ENCODE peak calls at places on chromosomes 3 and 15, in eight cellular contexts. E is tibial nerve, P is neural crest cell, U is upper lobe of right lung, Y is cardiac fibroblast, A is PC-3, Q is foreskin fibroblast, G is RWPE1. L is an unnamed sample.

GRCh38 chr3:180184806-180185205 is 148.1 kb upstream of the PEX5L start:
- DNase-seq in P (no peak), A (no peak), E (no peak), U (no peak), Y (no peak), G (no peak), Q (no peak), L (no peak)

GRCh38 chr3:126421573-126422119 is 26.9 kb downstream of the CFAP100 start:
- DNase-seq in Q (no peak), E (no peak), G (no peak), U (no peak), Y (no peak), P (no peak), A (no peak), L (no peak)

GRCh38 chr15:70826634-70827033 is 27.3 kb downstream of the LARP6 start:
- DNase-seq in Q (peak), G (peak), U (no peak), P (no peak), A (peak), Y (peak), E (peak), L (no peak)

GRCh38 chr3:48695113-48695753 is 9.5 kb upstream of the NCKIPSD start:
- DNase-seq in Y (peak), E (peak), G (peak), A (no peak), P (no peak), U (peak), Q (peak), L (no peak)

GRCh38 chr3:172261053-172261452 is 187.2 kb downstream of the GHSR start:
- DNase-seq in Q (no peak), A (no peak), P (no peak), U (no peak), Y (no peak), G (no peak), E (no peak), L (no peak)

GRCh38 chr3:89278305-89278704 is 170.9 kb downstream of the EPHA3 start:
- DNase-seq in E (no peak), G (no peak), Q (no peak), Y (no peak), P (no peak), A (no peak), U (no peak), L (no peak)

GRCh38 chr3:72997421-72997961 is 880 bp downstream of the PPP4R2 start:
- DNase-seq in Q (peak), E (no peak), A (peak), Y (peak), P (peak), U (no peak), G (peak), L (no peak)

GRCh38 chr3:39814007-39814406 is 4.6 kb downstream of the MYRIP start:
- DNase-seq in A (no peak), U (no peak), Y (peak), G (no peak), Q (peak), P (no peak), E (no peak), L (no peak)

GRCh38 chr15:52103217-52104207 is 9.1 kb downstream of the BCL2L10 start:
- DNase-seq in A (peak), G (peak), Y (peak), Q (peak), P (no peak), E (no peak), U (no peak), L (peak)

GRCh38 chr3:64878372-64878771 is 190.6 kb upstream of the ADAMTS9 start:
- DNase-seq in Y (peak), A (peak), G (no peak), Q (no peak), E (no peak), P (no peak), U (no peak), L (no peak)

GRCh38 chr3:37813403-37813802 is 48.3 kb upstream of the CTDSPL start:
- DNase-seq in A (no peak), P (no peak), Y (no peak), E (no peak), G (no peak), Q (no peak), U (no peak), L (no peak)

GRCh38 chr3:69541059-69541471 is 155.2 kb upstream of the FRMD4B start:
- DNase-seq in G (peak), Q (no peak), A (no peak), E (no peak), U (no peak), Y (no peak), P (peak), L (no peak)

GRCh38 chr3:11478167-11478566 is 165.5 kb downstream of the VGLL4 start:
- DNase-seq in A (no peak), E (no peak), Y (no peak), Q (no peak), P (no peak), G (no peak), U (no peak), L (no peak)

GRCh38 chr15:71219101-71219500 is 103.8 kb downstream of the THSD4 start:
- DNase-seq in P (no peak), A (no peak), Q (no peak), Y (no peak), E (no peak), G (no peak), U (no peak), L (no peak)

GRCh38 chr15:63041982-63042878 is at the start of gene TPM1:
- DNase-seq in P (peak), G (peak), Q (peak), E (peak), U (peak), Y (peak), A (peak), L (no peak)

GRCh38 chr3:111737712-111738097 is 121.4 kb upstream of the PHLDB2 start:
- DNase-seq in P (no peak), U (no peak), G (no peak), Y (peak), A (peak), E (peak), Q (peak), L (no peak)

GRCh38 chr15:91965501-91966180 is 112.1 kb downstream of the SLCO3A1 start:
- DNase-seq in G (peak), Y (peak), E (no peak), A (peak), P (no peak), U (no peak), Q (peak), L (no peak)

GRCh38 chr15:50148362-50148963 is 29.4 kb upstream of the ATP8B4 start:
- DNase-seq in P (peak), G (peak), A (peak), E (no peak), Q (peak), Y (peak), U (no peak), L (no peak)

GRCh38 chr15:60328852-60329443 is 68.8 kb downstream of the ANXA2 start:
- DNase-seq in Q (no peak), A (peak), G (no peak), Y (peak), U (no peak), E (no peak), P (peak), L (no peak)

GRCh38 chr3:38139652-38140051 is 1.2 kb downstream of the MYD88 start:
- DNase-seq in A (no peak), E (no peak), Q (no peak), G (no peak), U (peak), P (no peak), Y (no peak), L (peak)

GRCh38 chr3:42505849-42506410 is 3.5 kb downstream of the VIPR1 start:
- DNase-seq in U (peak), Y (no peak), G (no peak), A (no peak), E (no peak), P (no peak), Q (no peak), L (no peak)

GRCh38 chr3:127800508-127800907 is 21.8 kb downstream of the MGLL start:
- DNase-seq in U (no peak), P (no peak), Q (peak), E (no peak), G (no peak), A (no peak), Y (no peak), L (no peak)

GRCh38 chr3:58707390-58707930 is 40.9 kb upstream of the FAM3D start:
- DNase-seq in G (no peak), Y (no peak), E (no peak), P (no peak), A (no peak), U (no peak), Q (no peak), L (no peak)

GRCh38 chr3:58711871-58712270 is 45.3 kb upstream of the FAM3D start:
- DNase-seq in Q (no peak), Y (no peak), G (no peak), P (no peak), A (no peak), U (no peak), E (no peak), L (no peak)

GRCh38 chr3:58706395-58706794 is 39.8 kb upstream of the FAM3D start:
- DNase-seq in P (no peak), A (no peak), Q (no peak), Y (no peak), G (no peak), U (no peak), E (no peak), L (no peak)

GRCh38 chr3:58704745-58705144 is 38.2 kb upstream of the FAM3D start:
- DNase-seq in G (no peak), U (no peak), E (no peak), A (no peak), Y (no peak), P (no peak), Q (no peak), L (no peak)

GRCh38 chr3:58708116-58708791 is 41.7 kb upstream of the FAM3D start:
- DNase-seq in G (no peak), Y (no peak), Q (no peak), A (no peak), P (no peak), U (no peak), E (no peak), L (no peak)
- TF ChIP-seq CTCF in G (no peak), Y (no peak), Q (no peak), A (no peak), P (no peak), U (no peak), E (no peak), L (no peak)

DNA sequence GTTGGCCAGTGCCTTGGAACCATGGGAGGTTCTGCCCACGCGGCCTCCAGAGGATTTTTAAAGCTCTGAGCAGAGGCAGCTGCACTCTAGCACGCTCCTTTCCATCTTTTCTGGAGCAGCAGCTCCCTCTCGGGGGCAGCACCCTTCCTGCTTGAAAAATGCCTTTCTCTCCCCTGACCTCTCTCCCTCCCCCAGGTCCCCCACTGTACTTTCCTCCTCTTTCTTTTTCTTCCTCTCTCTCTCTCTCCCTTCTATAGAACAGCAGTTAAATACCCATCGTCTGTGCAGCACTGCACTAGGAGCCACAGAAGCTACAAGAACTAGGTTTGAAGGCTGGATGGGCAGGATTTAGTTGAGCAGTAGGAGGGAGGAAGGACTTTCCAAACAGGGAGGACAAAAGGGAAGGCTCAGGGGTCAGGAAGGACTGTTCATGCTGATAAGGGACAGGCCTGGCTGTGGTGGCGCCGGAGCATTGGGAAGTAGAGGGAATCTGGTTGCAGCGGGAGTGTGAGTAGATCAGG is 4.4 kb downstream of the ALPK3 start:
- DNase-seq in E (no peak), A (no peak), G (no peak), P (no peak), U (peak), Q (no peak), Y (peak), L (no peak)
- TF ChIP-seq CTCF in E (no peak), A (no peak), G (no peak), P (no peak), U (peak), Q (no peak), Y (peak), L (no peak)

DNA sequence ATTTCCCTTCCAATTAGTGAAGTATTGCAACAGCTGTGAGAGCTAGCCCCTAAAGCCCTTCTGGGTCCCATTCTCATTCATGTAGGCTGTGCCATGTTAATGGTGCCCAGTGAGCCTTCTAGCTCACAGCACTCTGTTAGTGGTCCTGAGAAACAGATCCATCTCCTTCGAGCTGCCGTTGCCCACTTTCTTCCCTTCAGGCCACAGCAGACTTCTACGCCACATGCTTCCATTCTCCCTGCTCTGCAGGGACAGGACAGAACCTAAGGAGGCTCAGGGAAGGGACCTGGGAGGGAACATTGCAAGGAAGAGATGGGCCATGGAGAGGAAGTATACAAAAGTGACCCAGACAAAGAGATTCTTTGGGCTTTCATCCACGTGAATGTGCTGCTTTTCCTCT is 11.7 kb upstream of the STARD5 start:
- DNase-seq in A (no peak), Q (no peak), G (no peak), E (no peak), Y (no peak), P (no peak), U (no peak), L (no peak)
- TF ChIP-seq CTCF in A (no peak), Q (no peak), G (no peak), E (no peak), Y (no peak), P (no peak), U (no peak), L (no peak)

GRCh38 chr3:139555249-139555648 is 15.7 kb upstream of the RBP1 start:
- DNase-seq in Q (no peak), U (no peak), A (peak), P (no peak), Y (peak), G (no peak), E (no peak), L (no peak)

GRCh38 chr3:139548801-139549200 is 9.3 kb upstream of the RBP1 start:
- DNase-seq in U (no peak), G (no peak), Q (no peak), P (no peak), A (no peak), E (no peak), Y (no peak), L (no peak)

GRCh38 chr3:139557041-139557440 is 17.5 kb upstream of the RBP1 start:
- DNase-seq in U (no peak), E (no peak), Q (no peak), A (no peak), P (no peak), G (no peak), Y (no peak), L (no peak)

GRCh38 chr3:139554628-139555027 is 15.1 kb upstream of the RBP1 start:
- DNase-seq in E (no peak), A (no peak), U (no peak), P (no peak), Q (no peak), Y (no peak), G (no peak), L (no peak)

GRCh38 chr3:139552632-139553335 is 13.2 kb upstream of the RBP1 start:
- DNase-seq in E (no peak), Q (no peak), Y (no peak), G (no peak), A (no peak), U (no peak), P (no peak), L (no peak)
- TF ChIP-seq CTCF in E (no peak), Q (no peak), Y (no peak), G (no peak), A (no peak), U (no peak), P (no peak), L (no peak)

DNA sequence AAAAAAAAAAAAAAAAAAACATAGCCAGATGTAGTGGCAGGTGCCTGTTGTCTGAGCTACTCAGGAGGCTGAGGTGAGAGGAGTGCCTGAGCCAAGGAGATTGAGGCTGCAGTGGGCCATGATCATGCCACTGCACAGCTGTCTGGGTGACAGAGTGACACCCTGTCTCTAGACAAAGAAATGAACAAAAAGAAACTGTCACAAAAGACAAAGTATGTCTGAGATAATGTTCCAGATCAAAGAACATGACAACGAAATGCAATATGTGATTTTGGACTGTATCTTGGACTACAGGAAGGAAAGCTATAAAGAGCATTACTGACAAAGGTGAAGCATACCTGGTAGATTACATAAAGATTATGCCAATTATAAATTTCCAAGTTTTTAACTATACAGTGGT is 862.8 kb downstream of the ROBO2 start:
- DNase-seq in Y (no peak), G (no peak), Q (no peak), A (no peak), E (no peak), P (no peak), U (no peak), L (no peak)
- TF ChIP-seq CTCF in Y (no peak), G (no peak), Q (no peak), A (no peak), E (no peak), P (no peak), U (no peak), L (no peak)

GRCh38 chr3:56042326-56042951 is 425.8 kb downstream of the ERC2 start:
- DNase-seq in G (peak), Y (peak), Q (peak), U (no peak), P (no peak), E (no peak), A (peak), L (no peak)
- TF ChIP-seq CTCF in G (peak), Y (peak), Q (peak), U (peak), P (peak), E (peak), A (peak), L (no peak)

GRCh38 chr15:83784975-83785374 is 131.1 kb downstream of the ADAMTSL3 start:
- DNase-seq in G (peak), Y (no peak), U (no peak), Q (peak), E (no peak), P (no peak), A (peak), L (no peak)
- TF ChIP-seq CTCF in G (no peak), Y (no peak), U (no peak), Q (no peak), E (no peak), P (no peak), A (no peak), L (no peak)

DNA sequence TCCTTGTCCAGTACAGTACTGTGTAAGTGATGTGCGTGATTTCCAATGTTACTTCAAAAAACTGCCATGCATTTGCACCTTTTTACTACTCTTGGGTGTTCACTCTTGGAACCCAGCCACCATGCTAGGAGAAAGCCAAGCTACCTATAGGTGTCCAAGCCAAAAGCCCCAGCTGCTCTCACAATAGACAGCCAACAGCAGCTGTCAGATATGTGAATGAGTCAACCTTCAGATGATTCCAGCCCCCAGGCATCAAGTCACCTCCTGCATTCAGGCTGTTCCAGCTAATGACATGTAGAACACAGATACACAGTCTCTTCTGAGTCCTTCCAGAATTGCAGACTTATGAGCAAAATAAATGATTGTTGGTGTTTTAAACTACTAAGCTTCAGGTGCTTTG is 417.7 kb upstream of the TGFBR2 start:
- DNase-seq in E (no peak), P (no peak), U (no peak), G (peak), A (peak), Q (no peak), Y (no peak), L (no peak)
- TF ChIP-seq CTCF in E (no peak), P (no peak), U (no peak), G (no peak), A (no peak), Q (no peak), Y (no peak), L (no peak)

DNA sequence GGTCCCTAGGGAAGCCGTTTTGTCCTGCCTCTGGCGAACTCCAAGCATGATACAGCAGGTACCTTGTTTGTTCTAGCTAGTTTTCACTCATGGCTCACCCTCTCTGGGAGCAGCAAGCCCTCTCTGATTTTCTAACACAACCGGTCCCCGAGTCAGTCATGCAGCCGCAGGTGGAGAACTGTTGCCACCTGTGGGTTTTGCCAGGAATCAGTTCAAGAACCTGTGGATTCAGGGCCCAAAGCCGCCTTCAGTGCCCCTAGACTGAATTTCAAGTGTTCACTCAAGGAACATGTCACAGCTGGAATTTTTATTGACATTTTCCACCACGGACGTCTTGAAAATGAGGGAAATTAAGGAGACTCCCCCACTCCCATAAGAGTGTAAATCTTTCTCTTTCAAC is 13.3 kb upstream of the LRRK1 start:
- DNase-seq in A (peak), G (no peak), P (no peak), E (no peak), U (no peak), Q (no peak), Y (no peak), L (no peak)
- TF ChIP-seq CTCF in A (no peak), G (no peak), P (no peak), E (no peak), U (no peak), Q (no peak), Y (no peak), L (no peak)

L was measured in omental fat pad.